ENCODE peak calls at places on chromosomes 5 and 9, in six cellular contexts. V, Y, J, H, W and P are unnamed samples.

GRCh38 chr5:53071738-53072137 is 37.8 kb downstream of the MOCS2 start:
- DNase-seq in V (no peak), H (no peak), W (no peak), J (no peak), Y (no peak), P (no peak)

GRCh38 chr9:89676281-89676680 is 71.5 kb downstream of the GADD45G start:
- DNase-seq in Y (no peak), W (no peak), V (no peak), H (no peak), J (peak; percentile 83), P (no peak)

GRCh38 chr5:9059920-9060691 is 485.8 kb downstream of the SEMA5A start:
- DNase-seq in H (no peak), V (no peak), W (no peak), Y (no peak), J (no peak), P (no peak)

GRCh38 chr5:148976569-148977321 is 86.1 kb downstream of the SH3TC2 start:
- DNase-seq in Y (no peak), J (no peak), V (no peak), W (no peak), H (no peak), P (no peak)

GRCh38 chr5:157521704-157522029 is 53.9 kb downstream of the ADAM19 start:
- DNase-seq in H (no peak), J (no peak), W (no peak), Y (no peak), V (no peak), P (no peak)

GRCh38 chr5:77751328-77752023 is 24.7 kb downstream of the TBCA start:
- DNase-seq in H (no peak), J (no peak), V (no peak), W (no peak), Y (no peak), P (no peak)

GRCh38 chr5:82599692-82600091 is 321.5 kb upstream of the RPS23 start:
- DNase-seq in J (no peak), W (no peak), Y (no peak), H (no peak), V (no peak), P (no peak)

GRCh38 chr9:120892748-120893584 is 16.0 kb upstream of the PHF19 start:
- DNase-seq in V (no peak), Y (no peak), J (no peak), H (no peak), W (no peak), P (no peak)

GRCh38 chr5:52150501-52150900 is 637.2 kb upstream of the ITGA1 start:
- DNase-seq in H (no peak), J (no peak), V (no peak), Y (no peak), W (no peak), P (no peak)

GRCh38 chr5:116097301-116097700 is 12.5 kb downstream of the COMMD10 start:
- DNase-seq in V (no peak), J (no peak), H (no peak), Y (no peak), W (no peak), P (no peak)

GRCh38 chr9:5978523-5978922 is 36.9 kb downstream of the RANBP6 start:
- DNase-seq in W (no peak), Y (no peak), J (no peak), H (no peak), V (no peak), P (no peak)

GRCh38 chr9:89052470-89053097 is 61.3 kb downstream of the S1PR3 start:
- DNase-seq in V (no peak), Y (no peak), H (no peak), J (no peak), W (no peak), P (no peak)

GRCh38 chr5:151490617-151491016 is 43.2 kb downstream of the SLC36A1 start:
- DNase-seq in W (no peak), J (no peak), H (no peak), Y (no peak), V (no peak), P (no peak)
- TF ChIP-seq POLR2A in W (no peak), J (no peak), H (no peak), Y (no peak), V (no peak), P (no peak)

GRCh38 chr5:141427783-141428426 is 2.4 kb upstream of the PCDHGA12 start:
- DNase-seq in Y (no peak), W (no peak), J (peak; percentile 53), H (no peak), V (no peak), P (no peak)

GRCh38 chr5:141434006-141434405 is 3.7 kb downstream of the PCDHGA12 start:
- DNase-seq in H (no peak), W (no peak), V (no peak), Y (no peak), J (no peak), P (no peak)

GRCh38 chr5:141431286-141431685 is 979 bp downstream of the PCDHGA12 start:
- DNase-seq in V (no peak), W (no peak), Y (no peak), H (no peak), J (no peak), P (no peak)

DNA sequence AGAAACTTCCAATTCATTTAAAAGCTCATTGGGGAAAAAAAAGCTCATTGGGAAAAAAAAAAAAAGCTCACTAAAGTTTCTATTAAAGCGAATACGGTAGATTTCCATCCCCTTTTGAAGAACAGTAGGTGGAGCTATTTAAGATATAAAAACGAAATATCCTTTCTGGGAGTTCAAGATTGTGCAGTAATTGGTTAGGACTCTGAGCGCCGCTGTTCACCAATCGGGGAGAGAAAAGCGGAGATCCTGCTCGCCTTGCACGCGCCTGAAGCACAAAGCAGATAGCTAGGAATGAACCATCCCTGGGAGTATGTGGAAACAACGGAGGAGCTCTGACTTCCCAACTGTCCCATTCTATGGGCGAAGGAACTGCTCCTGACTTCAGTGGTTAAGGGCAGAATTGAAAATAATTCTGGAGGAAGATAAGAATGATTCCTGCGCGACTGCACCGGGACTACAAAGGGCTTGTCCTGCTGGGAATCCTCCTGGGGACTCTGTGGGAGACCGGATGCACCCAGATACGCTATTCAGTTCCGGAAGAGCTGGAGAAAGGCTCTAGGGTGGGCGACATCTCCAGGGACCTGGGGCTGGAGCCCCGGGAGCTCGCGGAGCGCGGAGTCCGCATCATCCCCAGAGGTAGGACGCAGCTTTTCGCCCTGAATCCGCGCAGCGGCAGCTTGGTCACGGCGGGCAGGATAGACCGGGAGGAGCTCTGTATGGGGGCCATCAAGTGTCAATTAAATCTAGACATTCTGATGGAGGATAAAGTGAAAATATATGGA is at the start of gene PCDHGA12:
- DNase-seq in W (no peak), H (no peak), J (no peak), V (peak; percentile 39), Y (peak; percentile 41), P (no peak)
- H3K9me3 ChIP-seq in W (peaks cover 8% of the 10 kb centered on the region), H (peaks cover 100% of the 10 kb centered on the region), J (peaks cover 97% of the 10 kb centered on the region), V (peaks cover 59% of the 10 kb centered on the region), Y (no peaks in the 10 kb centered on the region), P (peaks cover 78% of the 10 kb centered on the region)

GRCh38 chr5:119286516-119287488 is 69.0 kb upstream of the TNFAIP8 start:
- DNase-seq in V (no peak), W (no peak), H (no peak), Y (no peak), J (no peak), P (no peak)
- H3K4me1 ChIP-seq in V (peaks cover 3% of the 10 kb centered on the region), W (no peaks in the 10 kb centered on the region), H (peaks cover 74% of the 10 kb centered on the region), Y (peaks cover 6% of the 10 kb centered on the region), J (peaks cover 3% of the 10 kb centered on the region), P (peaks cover 41% of the 10 kb centered on the region)

DNA sequence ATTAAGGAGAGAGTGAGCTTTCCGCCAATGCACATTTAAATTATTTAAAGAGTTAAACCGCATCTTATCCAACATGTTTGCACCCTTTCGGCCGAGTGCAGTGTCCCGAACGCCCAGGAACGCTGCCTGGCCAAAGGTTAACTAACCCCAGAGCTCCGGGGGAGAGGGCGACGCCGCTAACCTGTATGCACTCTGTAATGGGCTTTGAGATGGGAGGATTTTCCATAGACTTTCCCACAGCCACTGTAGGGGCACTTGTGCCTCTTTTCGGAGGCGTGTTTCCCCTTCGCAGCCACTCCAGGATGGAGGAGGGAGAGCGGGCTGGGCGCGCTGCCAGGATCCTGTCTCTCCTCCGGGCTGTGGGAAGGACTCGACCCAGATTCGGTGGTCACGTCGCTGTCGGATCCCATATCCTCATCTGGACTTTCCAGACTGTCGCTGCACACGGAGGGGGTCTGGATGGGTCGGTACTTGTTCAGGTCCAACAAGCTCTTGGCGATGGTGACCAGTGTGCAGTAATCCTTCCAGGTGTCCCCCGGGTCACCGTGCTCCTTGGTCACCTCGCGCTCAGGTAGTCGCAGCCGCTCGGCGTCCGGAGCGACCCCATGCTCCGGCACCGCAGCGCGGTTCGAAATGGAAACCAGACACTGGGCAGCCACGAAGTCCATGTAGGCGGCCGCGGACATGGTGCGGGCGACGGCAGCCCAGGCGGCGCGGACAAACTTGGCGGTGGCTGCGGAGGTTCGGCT is 1.6 kb downstream of the KLF9 start:
- DNase-seq in J (peak; percentile 96), H (peak; percentile 27), W (no peak), V (peak; percentile 94), Y (peak; percentile 87), P (peak; percentile 93)
- TF ChIP-seq POLR2A in J (no peak), H (no peak), W (no peak), V (no peak), Y (peak; percentile 21), P (no peak)

DNA sequence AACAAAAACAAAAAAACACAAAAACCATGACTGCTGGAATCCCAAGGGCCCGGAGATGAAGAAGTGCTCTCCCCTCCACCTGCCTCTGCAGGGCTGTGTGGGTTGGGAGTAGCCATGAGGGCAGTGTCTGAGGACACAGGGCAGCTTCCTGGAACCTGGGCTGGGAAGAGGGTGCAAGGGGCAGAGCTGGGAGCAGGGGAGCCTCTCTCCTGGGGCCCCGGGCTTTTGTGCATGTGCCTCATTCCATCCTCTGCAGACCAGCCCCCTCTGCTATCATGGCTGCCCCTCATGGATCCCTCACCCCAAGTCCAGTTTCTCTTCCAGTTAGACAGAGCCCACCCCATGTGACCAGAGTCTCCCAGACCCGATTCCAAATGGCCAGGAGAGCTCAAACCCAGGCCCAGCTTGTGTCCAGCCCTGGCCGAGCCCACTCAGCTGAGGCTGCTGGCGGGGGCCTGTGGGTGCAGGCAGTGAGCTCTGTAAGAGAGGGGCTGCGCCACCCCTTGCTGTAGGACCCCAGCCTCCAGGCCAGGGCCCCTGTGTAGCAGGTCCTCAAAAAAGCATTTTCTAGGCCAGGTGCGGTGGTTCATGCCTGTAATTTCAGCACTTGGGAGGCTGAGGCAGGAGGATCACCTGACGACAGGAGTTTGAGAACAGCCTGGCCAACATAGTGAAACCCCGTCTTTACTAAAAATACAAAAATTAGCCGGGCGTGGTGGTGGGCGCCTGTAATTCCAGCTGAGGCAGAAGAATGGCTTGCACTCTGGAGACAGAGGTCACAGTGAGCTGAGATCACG is 44.4 kb downstream of the PLPP7 start:
- DNase-seq in H (no peak), Y (no peak), V (no peak), W (no peak), J (no peak), P (no peak)
- H3K9me3 ChIP-seq in H (no peaks in the 10 kb centered on the region), Y (no peaks in the 10 kb centered on the region), V (no peaks in the 10 kb centered on the region), W (no peaks in the 10 kb centered on the region), J (no peaks in the 10 kb centered on the region), P (no peaks in the 10 kb centered on the region)